ENCODE peak calls at places on chromosomes 12 and 14, in six cellular contexts. R is mesenchymal stem cell; N is kidney; F is RPMI8226; X is effector CD4-positive, alpha-beta T cell; E is NCI-H460. G is an unnamed sample.

GRCh38 chr12:132739600-132740312 is 21.9 kb downstream of the ANKLE2 start:
- DNase-seq in R (no peak), N (peak), F (no peak), X (no peak), E (no peak), G (no peak)

GRCh38 chr12:19131020-19131431 is 1.5 kb downstream of the PLEKHA5 start:
- DNase-seq in R (peak), N (no peak), F (no peak), X (no peak), E (peak), G (peak)

GRCh38 chr14:36513451-36514277 is 6.4 kb downstream of the NKX2-1 start:
- DNase-seq in R (no peak), N (peak), F (no peak), X (no peak), E (no peak), G (no peak)

GRCh38 chr12:50302686-50303085 is 19.4 kb upstream of the LIMA1 start:
- DNase-seq in R (peak), N (no peak), F (no peak), X (no peak), E (no peak), G (peak)

GRCh38 chr14:94923771-94924170 is 153.9 kb upstream of the GSC start:
- DNase-seq in R (no peak), N (no peak), F (no peak), X (no peak), E (peak), G (no peak)

GRCh38 chr12:68610435-68611093 is at the start of gene RAP1B:
- DNase-seq in R (peak), N (peak), F (peak), X (peak), E (peak), G (peak)

GRCh38 chr12:109277899-109278762 is 31.0 kb downstream of the FOXN4 start:
- DNase-seq in R (peak), N (no peak), F (no peak), X (no peak), E (no peak), G (no peak)

GRCh38 chr12:64625243-64626077 is 15.2 kb downstream of the RASSF3 start:
- DNase-seq in R (peak), N (peak), F (no peak), X (no peak), E (no peak), G (peak)

GRCh38 chr12:70619471-70620152 is 17.6 kb downstream of the PTPRB start:
- DNase-seq in R (no peak), N (no peak), F (no peak), X (no peak), E (no peak), G (peak)

GRCh38 chr12:29051221-29051620 is 97.9 kb upstream of the FAR2 start:
- DNase-seq in R (no peak), N (no peak), F (no peak), X (no peak), E (no peak), G (no peak)

GRCh38 chr12:121774968-121775474 is 18.5 kb downstream of the RHOF start:
- DNase-seq in R (no peak), N (peak), F (no peak), X (no peak), E (no peak), G (no peak)

GRCh38 chr12:96989916-96990315 is 82.9 kb downstream of the NEDD1 start:
- DNase-seq in R (no peak), N (no peak), F (peak), X (no peak), E (no peak), G (no peak)

GRCh38 chr14:64698899-64699298 is 5.3 kb upstream of the PLEKHG3 start:
- DNase-seq in R (peak), N (no peak), F (peak), X (no peak), E (no peak), G (peak)

GRCh38 chr12:49330032-49330619 is 6.9 kb downstream of the C1QL4 start:
- DNase-seq in R (no peak), N (no peak), F (no peak), X (no peak), E (no peak), G (no peak)

GRCh38 chr14:77882098-77882497 is 82.2 kb downstream of the ADCK1 start:
- DNase-seq in R (peak), N (no peak), F (peak), X (no peak), E (no peak), G (peak)

GRCh38 chr12:92597997-92598396 is 104.8 kb upstream of the PLEKHG7 start:
- DNase-seq in R (peak), N (no peak), F (no peak), X (no peak), E (no peak), G (peak)

GRCh38 chr12:65368071-65368470 is 89.6 kb downstream of the MSRB3 start:
- DNase-seq in R (no peak), N (no peak), F (no peak), X (no peak), E (no peak), G (no peak)